ENCODE peak calls at places on chromosomes 5 and 9, in four cellular contexts. F is caudate nucleus, L is GDM1, H is brain microvascular endothelial cell. D is an unnamed sample.

GRCh38 chr5:76733049-76733417 is 17.1 kb downstream of the F2R start:
- DNase-seq in F (no peak), L (peak; percentile 68), H (no peak), D (no peak)

GRCh38 chr9:130225586-130225985 is 40.0 kb upstream of the HMCN2 start:
- DNase-seq in F (no peak), L (no peak), H (no peak), D (no peak)

GRCh38 chr9:136539427-136540412 is 6.1 kb downstream of the NOTCH1 start:
- DNase-seq in F (peak; percentile 40), L (peak; percentile 91), H (peak; percentile 54), D (no peak)

GRCh38 chr9:32590898-32591297 is 17.9 kb upstream of the NDUFB6 start:
- DNase-seq in F (no peak), L (no peak), H (no peak), D (no peak)

GRCh38 chr5:135194573-135195266 is 160.7 kb upstream of the PITX1 start:
- DNase-seq in F (no peak), L (no peak), H (no peak), D (peak; percentile 11)

GRCh38 chr5:81750308-81751008 is 439 bp downstream of the SSBP2 start:
- DNase-seq in F (no peak), L (no peak), H (no peak), D (no peak)

GRCh38 chr5:176341325-176342198 is 20.0 kb downstream of the KIAA1191 start:
- DNase-seq in F (no peak), L (no peak), H (no peak), D (no peak)

GRCh38 chr5:174903333-174903732 is 179.0 kb downstream of the MSX2 start:
- DNase-seq in F (no peak), L (no peak), H (no peak), D (no peak)

GRCh38 chr5:65111961-65112658 is 343.4 kb downstream of the CWC27 start:
- DNase-seq in F (no peak), L (no peak), H (no peak), D (no peak)

GRCh38 chr5:139688712-139689413 is 40.7 kb downstream of the CXXC5 start:
- DNase-seq in F (no peak), L (no peak), H (no peak), D (no peak)

GRCh38 chr9:131068076-131068816 is 28.1 kb upstream of the AIF1L start:
- DNase-seq in F (no peak), L (no peak), H (no peak), D (no peak)

GRCh38 chr5:95857185-95857945 is 34.8 kb upstream of the GLRX start:
- DNase-seq in F (peak; percentile 46), L (no peak), H (peak; percentile 83), D (no peak)

GRCh38 chr9:134686896-134687295 is 45.3 kb downstream of the COL5A1 start:
- DNase-seq in F (no peak), L (no peak), H (no peak), D (no peak)

GRCh38 chr5:140189977-140190867 is 15.2 kb downstream of the CYSTM1 start:
- DNase-seq in F (no peak), L (no peak), H (peak; percentile 83), D (no peak)

GRCh38 chr5:150992705-150993104 is 27.7 kb upstream of the GPX3 start:
- DNase-seq in F (no peak), L (no peak), H (no peak), D (no peak)

GRCh38 chr9:35500130-35500748 is 10.3 kb downstream of the RUSC2 start:
- DNase-seq in F (no peak), L (no peak), H (peak; percentile 40), D (no peak)

GRCh38 chr5:56128166-56128565 is 105.0 kb downstream of the ANKRD55 start:
- DNase-seq in F (no peak), L (no peak), H (no peak), D (no peak)

GRCh38 chr9:109604036-109604600 is 106.0 kb upstream of the PTPN3 start:
- DNase-seq in F (no peak), L (no peak), H (no peak), D (no peak)

GRCh38 chr5:127305486-127305885 is 14.9 kb downstream of the MEGF10 start:
- DNase-seq in F (peak; percentile 24), L (no peak), H (no peak), D (no peak)

GRCh38 chr5:167294861-167295685 is 996.4 kb upstream of the WWC1 start:
- DNase-seq in F (no peak), L (no peak), H (peak; percentile 82), D (peak; percentile 32)

GRCh38 chr5:139670369-139671095 is 22.4 kb downstream of the CXXC5 start:
- DNase-seq in F (no peak), L (peak; percentile 81), H (no peak), D (no peak)